ENCODE peak calls at places on chromosomes 11 and 22, in four cellular contexts. One of them, this sample, is unnamed.

GRCh38 chr11:112453601-112454577 is 193.2 kb upstream of the PLET1 start:
- DNase-seq in MV-4-11: peak
- DNase-seq in KG1: no peak
- DNase-seq in HCEC 1CT: peak
- DNase-seq in this sample: no peak

GRCh38 chr11:103112364-103112763 is 3.1 kb downstream of the DYNC2H1 start:
- DNase-seq in MV-4-11: no peak
- DNase-seq in KG1: no peak
- DNase-seq in HCEC 1CT: no peak
- DNase-seq in this sample: no peak

GRCh38 chr22:43993072-43993760 is 30.9 kb upstream of the PARVB start:
- DNase-seq in MV-4-11: peak
- DNase-seq in KG1: peak
- DNase-seq in HCEC 1CT: peak
- DNase-seq in this sample: peak

GRCh38 chr11:33266418-33267215 is 9.4 kb downstream of the HIPK3 start:
- DNase-seq in MV-4-11: peak
- DNase-seq in KG1: no peak
- DNase-seq in HCEC 1CT: peak
- DNase-seq in this sample: no peak

GRCh38 chr11:77396911-77397310 is 77.0 kb downstream of the PAK1 start:
- DNase-seq in MV-4-11: no peak
- DNase-seq in KG1: no peak
- DNase-seq in HCEC 1CT: no peak
- DNase-seq in this sample: no peak

GRCh38 chr22:35393116-35394010 is 6.6 kb upstream of the MCM5 start:
- DNase-seq in MV-4-11: no peak
- DNase-seq in KG1: no peak
- DNase-seq in HCEC 1CT: no peak
- DNase-seq in this sample: no peak

GRCh38 chr22:46390652-46391301 is 55.3 kb downstream of the TRMU start:
- DNase-seq in MV-4-11: peak
- DNase-seq in KG1: no peak
- DNase-seq in HCEC 1CT: peak
- DNase-seq in this sample: no peak

GRCh38 chr11:72223615-72224586 is 666 bp upstream of the INPPL1 start:
- DNase-seq in MV-4-11: no peak
- DNase-seq in KG1: no peak
- DNase-seq in HCEC 1CT: peak
- DNase-seq in this sample: peak

GRCh38 chr11:8082391-8083087 is 1.5 kb downstream of the TUB start:
- DNase-seq in MV-4-11: no peak
- DNase-seq in KG1: no peak
- DNase-seq in HCEC 1CT: no peak
- DNase-seq in this sample: peak